ENCODE peak calls at places on chromosomes 6 and 20, in ten cellular contexts. One of them, this sample, is unnamed.
A peak's percentile ranks its signal among the peaks of the same experiment; 100 is the strongest.

GRCh38 chr6:6960571-6961251 is 147.1 kb upstream of the RREB1 start:
- DNase-seq in iPS-NIHi11: no peak
- DNase-seq in DMS153: no peak
- DNase-seq in GM13976: no peak
- DNase-seq in activated CD4-positive, alpha-beta T cell treated with anti-CD3 and anti-CD28 coated beads for 48 hours: no peak
- DNase-seq in substantia nigra: no peak
- DNase-seq in H54: no peak
- DNase-seq in upper lobe of right lung: no peak
- DNase-seq in GM12891: no peak
- DNase-seq in omental fat pad: no peak
- DNase-seq in this sample: no peak

GRCh38 chr20:3541887-3542721 is 71.3 kb downstream of the ATRN start:
- DNase-seq in activated CD4-positive, alpha-beta T cell treated with anti-CD3 and anti-CD28 coated beads for 48 hours: no peak
- DNase-seq in GM13976: no peak
- DNase-seq in iPS-NIHi11: no peak
- DNase-seq in GM12891: no peak
- DNase-seq in upper lobe of right lung: no peak
- DNase-seq in DMS153: no peak
- DNase-seq in substantia nigra: no peak
- DNase-seq in H54: no peak
- DNase-seq in omental fat pad: no peak
- DNase-seq in this sample: no peak

GRCh38 chr6:94130458-94130857 is 711.1 kb upstream of the EPHA7 start:
- DNase-seq in iPS-NIHi11: no peak
- DNase-seq in upper lobe of right lung: no peak
- DNase-seq in GM12891: no peak
- DNase-seq in substantia nigra: no peak
- DNase-seq in omental fat pad: no peak
- DNase-seq in GM13976: no peak
- DNase-seq in activated CD4-positive, alpha-beta T cell treated with anti-CD3 and anti-CD28 coated beads for 48 hours: no peak
- DNase-seq in DMS153: no peak
- DNase-seq in H54: no peak
- DNase-seq in this sample: no peak

GRCh38 chr6:64714073-64714472 is 993.0 kb downstream of the EYS start:
- DNase-seq in H54: no peak
- DNase-seq in omental fat pad: no peak
- DNase-seq in upper lobe of right lung: no peak
- DNase-seq in GM13976: no peak
- DNase-seq in DMS153: no peak
- DNase-seq in substantia nigra: no peak
- DNase-seq in GM12891: no peak
- DNase-seq in iPS-NIHi11: no peak
- DNase-seq in activated CD4-positive, alpha-beta T cell treated with anti-CD3 and anti-CD28 coated beads for 48 hours: no peak
- DNase-seq in this sample: no peak

GRCh38 chr20:5835234-5835845 is 85.1 kb downstream of the SHLD1 start:
- DNase-seq in GM13976: no peak
- DNase-seq in upper lobe of right lung: no peak
- DNase-seq in GM12891: no peak
- DNase-seq in substantia nigra: no peak
- DNase-seq in omental fat pad: no peak
- DNase-seq in DMS153: peak; percentile 63
- DNase-seq in iPS-NIHi11: no peak
- DNase-seq in H54: peak; percentile 30
- DNase-seq in activated CD4-positive, alpha-beta T cell treated with anti-CD3 and anti-CD28 coated beads for 48 hours: peak; percentile 23
- DNase-seq in this sample: no peak

GRCh38 chr6:70520575-70520974 is 46.2 kb upstream of the SDHAF4 start:
- DNase-seq in DMS153: no peak
- DNase-seq in iPS-NIHi11: peak; percentile 4
- DNase-seq in H54: no peak
- DNase-seq in GM12891: no peak
- DNase-seq in upper lobe of right lung: no peak
- DNase-seq in activated CD4-positive, alpha-beta T cell treated with anti-CD3 and anti-CD28 coated beads for 48 hours: no peak
- DNase-seq in omental fat pad: no peak
- DNase-seq in substantia nigra: no peak
- DNase-seq in GM13976: peak; percentile 22
- DNase-seq in this sample: no peak

GRCh38 chr6:15879372-15880261 is 216.8 kb upstream of the DTNBP1 start:
- DNase-seq in iPS-NIHi11: no peak
- DNase-seq in upper lobe of right lung: peak; percentile 71
- DNase-seq in activated CD4-positive, alpha-beta T cell treated with anti-CD3 and anti-CD28 coated beads for 48 hours: peak; percentile 84
- DNase-seq in H54: no peak
- DNase-seq in omental fat pad: no peak
- DNase-seq in GM12891: no peak
- DNase-seq in substantia nigra: no peak
- DNase-seq in GM13976: peak; percentile 47
- DNase-seq in DMS153: peak; percentile 25
- DNase-seq in this sample: no peak

GRCh38 chr6:32972353-32973143 is 4.2 kb downstream of the BRD2 start:
- DNase-seq in substantia nigra: peak; percentile 58
- DNase-seq in upper lobe of right lung: peak; percentile 76
- DNase-seq in H54: no peak
- DNase-seq in GM13976: peak; percentile 63
- DNase-seq in omental fat pad: no peak
- DNase-seq in iPS-NIHi11: no peak
- DNase-seq in GM12891: no peak
- DNase-seq in activated CD4-positive, alpha-beta T cell treated with anti-CD3 and anti-CD28 coated beads for 48 hours: peak; percentile 58
- DNase-seq in DMS153: no peak
- DNase-seq in this sample: no peak

GRCh38 chr6:139753198-139753861 is 378.9 kb upstream of the CITED2 start:
- DNase-seq in H54: no peak
- DNase-seq in activated CD4-positive, alpha-beta T cell treated with anti-CD3 and anti-CD28 coated beads for 48 hours: no peak
- DNase-seq in DMS153: no peak
- DNase-seq in iPS-NIHi11: no peak
- DNase-seq in GM13976: no peak
- DNase-seq in omental fat pad: no peak
- DNase-seq in substantia nigra: no peak
- DNase-seq in upper lobe of right lung: no peak
- DNase-seq in GM12891: no peak
- DNase-seq in this sample: no peak

GRCh38 chr20:43015566-43015965 is 174.1 kb downstream of the PTPRT start:
- DNase-seq in omental fat pad: no peak
- DNase-seq in activated CD4-positive, alpha-beta T cell treated with anti-CD3 and anti-CD28 coated beads for 48 hours: no peak
- DNase-seq in upper lobe of right lung: no peak
- DNase-seq in substantia nigra: no peak
- DNase-seq in DMS153: no peak
- DNase-seq in H54: no peak
- DNase-seq in GM12891: no peak
- DNase-seq in iPS-NIHi11: no peak
- DNase-seq in GM13976: no peak
- DNase-seq in this sample: no peak

GRCh38 chr6:52352239-52353008 is 9.5 kb upstream of the PAQR8 start:
- DNase-seq in iPS-NIHi11: no peak
- DNase-seq in omental fat pad: no peak
- DNase-seq in substantia nigra: no peak
- DNase-seq in activated CD4-positive, alpha-beta T cell treated with anti-CD3 and anti-CD28 coated beads for 48 hours: no peak
- DNase-seq in DMS153: peak; percentile 97
- DNase-seq in H54: peak; percentile 81
- DNase-seq in GM12891: no peak
- DNase-seq in upper lobe of right lung: peak; percentile 67
- DNase-seq in GM13976: peak; percentile 51
- DNase-seq in this sample: no peak

GRCh38 chr6:144252289-144252688 is 32.8 kb upstream of the UTRN start:
- DNase-seq in activated CD4-positive, alpha-beta T cell treated with anti-CD3 and anti-CD28 coated beads for 48 hours: no peak
- DNase-seq in H54: no peak
- DNase-seq in GM13976: no peak
- DNase-seq in upper lobe of right lung: no peak
- DNase-seq in GM12891: no peak
- DNase-seq in DMS153: no peak
- DNase-seq in substantia nigra: no peak
- DNase-seq in iPS-NIHi11: no peak
- DNase-seq in omental fat pad: no peak
- DNase-seq in this sample: no peak

GRCh38 chr6:99507648-99508047 is 7.6 kb downstream of the USP45 start:
- DNase-seq in activated CD4-positive, alpha-beta T cell treated with anti-CD3 and anti-CD28 coated beads for 48 hours: no peak
- DNase-seq in iPS-NIHi11: no peak
- DNase-seq in H54: no peak
- DNase-seq in omental fat pad: no peak
- DNase-seq in GM12891: no peak
- DNase-seq in upper lobe of right lung: no peak
- DNase-seq in substantia nigra: no peak
- DNase-seq in DMS153: no peak
- DNase-seq in GM13976: no peak
- DNase-seq in this sample: no peak

This sample was measured in breast epithelium.